ENCODE peak calls at places on chromosomes 1 and 21, in five cellular contexts. One of them, this sample, is unnamed.

GRCh38 chr1:156880473-156880872 is 13.0 kb upstream of the PEAR1 start:
- DNase-seq in fibroblast of pulmonary artery: no peak
- DNase-seq in SK-N-SH: no peak
- DNase-seq in testis: no peak
- DNase-seq in HAP-1: no peak
- DNase-seq in this sample: no peak

GRCh38 chr1:199612976-199613774 is 414.3 kb upstream of the NR5A2 start:
- DNase-seq in fibroblast of pulmonary artery: peak
- DNase-seq in SK-N-SH: no peak
- DNase-seq in testis: no peak
- DNase-seq in HAP-1: no peak
- DNase-seq in this sample: peak

GRCh38 chr1:202018476-202019234 is 8.3 kb downstream of the ELF3 start:
- DNase-seq in fibroblast of pulmonary artery: no peak
- DNase-seq in SK-N-SH: no peak
- DNase-seq in testis: no peak
- DNase-seq in HAP-1: no peak
- DNase-seq in this sample: no peak

GRCh38 chr1:33088119-33088906 is 7.4 kb downstream of the AZIN2 start:
- DNase-seq in fibroblast of pulmonary artery: no peak
- DNase-seq in SK-N-SH: no peak
- DNase-seq in testis: no peak
- DNase-seq in HAP-1: no peak
- DNase-seq in this sample: no peak

GRCh38 chr21:28480091-28480869 is 512.4 kb downstream of the LTN1 start:
- DNase-seq in fibroblast of pulmonary artery: no peak
- DNase-seq in SK-N-SH: no peak
- DNase-seq in testis: no peak
- DNase-seq in HAP-1: no peak
- DNase-seq in this sample: no peak

GRCh38 chr1:35269190-35269988 is 880 bp downstream of the ZMYM4 start:
- DNase-seq in fibroblast of pulmonary artery: peak
- DNase-seq in SK-N-SH: no peak
- DNase-seq in testis: peak
- DNase-seq in HAP-1: peak
- DNase-seq in this sample: no peak

GRCh38 chr21:31335957-31336738 is 7.9 kb downstream of the TIAM1 start:
- DNase-seq in fibroblast of pulmonary artery: peak
- DNase-seq in SK-N-SH: no peak
- DNase-seq in testis: no peak
- DNase-seq in HAP-1: no peak
- DNase-seq in this sample: peak

GRCh38 chr21:46112731-46113215 is 14.9 kb downstream of the COL6A2 start:
- DNase-seq in fibroblast of pulmonary artery: no peak
- DNase-seq in SK-N-SH: no peak
- DNase-seq in testis: peak
- DNase-seq in HAP-1: no peak
- DNase-seq in this sample: no peak

GRCh38 chr1:66478116-66478515 is 55.8 kb upstream of the SGIP1 start:
- DNase-seq in fibroblast of pulmonary artery: peak
- DNase-seq in SK-N-SH: no peak
- DNase-seq in testis: no peak
- DNase-seq in HAP-1: no peak
- DNase-seq in this sample: no peak

GRCh38 chr1:237873487-237873927 is 17.2 kb downstream of the ZP4 start:
- DNase-seq in fibroblast of pulmonary artery: peak
- DNase-seq in SK-N-SH: no peak
- DNase-seq in testis: no peak
- DNase-seq in HAP-1: peak
- DNase-seq in this sample: peak

GRCh38 chr1:1304331-1305299 is 3.1 kb downstream of the ACAP3 start:
- DNase-seq in fibroblast of pulmonary artery: peak
- DNase-seq in SK-N-SH: peak
- DNase-seq in testis: peak
- DNase-seq in HAP-1: peak
- DNase-seq in this sample: peak

GRCh38 chr1:197391303-197392226 is 123.5 kb downstream of the CRB1 start:
- DNase-seq in fibroblast of pulmonary artery: peak
- DNase-seq in SK-N-SH: no peak
- DNase-seq in testis: no peak
- DNase-seq in HAP-1: no peak
- DNase-seq in this sample: no peak

GRCh38 chr1:236868625-236869467 is 73.8 kb downstream of the MTR start:
- DNase-seq in fibroblast of pulmonary artery: peak
- DNase-seq in SK-N-SH: peak
- DNase-seq in testis: peak
- DNase-seq in HAP-1: peak
- DNase-seq in this sample: peak

GRCh38 chr1:221497051-221497450 is 244.8 kb downstream of the DUSP10 start:
- DNase-seq in fibroblast of pulmonary artery: peak
- DNase-seq in SK-N-SH: no peak
- DNase-seq in testis: peak
- DNase-seq in HAP-1: no peak
- DNase-seq in this sample: no peak

GRCh38 chr1:4310396-4310923 is 343.9 kb upstream of the AJAP1 start:
- DNase-seq in fibroblast of pulmonary artery: no peak
- DNase-seq in SK-N-SH: no peak
- DNase-seq in testis: no peak
- DNase-seq in HAP-1: no peak
- DNase-seq in this sample: no peak

GRCh38 chr1:95388041-95388440 is 154.0 kb downstream of the RWDD3 start:
- DNase-seq in fibroblast of pulmonary artery: no peak
- DNase-seq in SK-N-SH: no peak
- DNase-seq in testis: no peak
- DNase-seq in HAP-1: no peak
- DNase-seq in this sample: no peak

GRCh38 chr1:197284325-197284724 is 16.3 kb downstream of the CRB1 start:
- DNase-seq in fibroblast of pulmonary artery: no peak
- DNase-seq in SK-N-SH: no peak
- DNase-seq in testis: no peak
- DNase-seq in HAP-1: no peak
- DNase-seq in this sample: no peak

GRCh38 chr1:56473582-56474270 is 105.6 kb downstream of the PLPP3 start:
- DNase-seq in fibroblast of pulmonary artery: no peak
- DNase-seq in SK-N-SH: no peak
- DNase-seq in testis: no peak
- DNase-seq in HAP-1: no peak
- DNase-seq in this sample: no peak

GRCh38 chr1:14626869-14627607 is 28.6 kb downstream of the KAZN start:
- DNase-seq in fibroblast of pulmonary artery: no peak
- DNase-seq in SK-N-SH: peak
- DNase-seq in testis: no peak
- DNase-seq in HAP-1: peak
- DNase-seq in this sample: no peak

GRCh38 chr1:67214420-67215174 is 48.3 kb downstream of the IL23R start:
- DNase-seq in fibroblast of pulmonary artery: peak
- DNase-seq in SK-N-SH: no peak
- DNase-seq in testis: peak
- DNase-seq in HAP-1: peak
- DNase-seq in this sample: peak

GRCh38 chr1:153565529-153566374 is at the start of gene S100A2:
- DNase-seq in fibroblast of pulmonary artery: peak
- DNase-seq in SK-N-SH: no peak
- DNase-seq in testis: no peak
- DNase-seq in HAP-1: no peak
- DNase-seq in this sample: peak

GRCh38 chr1:155570593-155570990 is 8.0 kb upstream of the ASH1L start:
- DNase-seq in fibroblast of pulmonary artery: peak
- DNase-seq in SK-N-SH: no peak
- DNase-seq in testis: no peak
- DNase-seq in HAP-1: no peak
- DNase-seq in this sample: no peak

GRCh38 chr1:118785246-118785645 is 202.9 kb downstream of the TBX15 start:
- DNase-seq in fibroblast of pulmonary artery: no peak
- DNase-seq in SK-N-SH: no peak
- DNase-seq in testis: no peak
- DNase-seq in HAP-1: no peak
- DNase-seq in this sample: peak

GRCh38 chr1:33442141-33442540 is 11.2 kb upstream of the PHC2 start:
- DNase-seq in fibroblast of pulmonary artery: no peak
- DNase-seq in SK-N-SH: no peak
- DNase-seq in testis: no peak
- DNase-seq in HAP-1: no peak
- DNase-seq in this sample: no peak

GRCh38 chr1:187605736-187606135 is 777.0 kb downstream of the PLA2G4A start:
- DNase-seq in fibroblast of pulmonary artery: no peak
- DNase-seq in SK-N-SH: no peak
- DNase-seq in testis: no peak
- DNase-seq in HAP-1: no peak
- DNase-seq in this sample: no peak

GRCh38 chr1:30410153-30410851 is 313.1 kb downstream of the MATN1 start:
- DNase-seq in fibroblast of pulmonary artery: no peak
- DNase-seq in SK-N-SH: no peak
- DNase-seq in testis: no peak
- DNase-seq in HAP-1: no peak
- DNase-seq in this sample: no peak

GRCh38 chr1:8702121-8702520 is 115.3 kb downstream of the RERE start:
- DNase-seq in fibroblast of pulmonary artery: peak
- DNase-seq in SK-N-SH: peak
- DNase-seq in testis: peak
- DNase-seq in HAP-1: peak
- DNase-seq in this sample: no peak

GRCh38 chr1:22575532-22576147 is 12.4 kb downstream of the EPHA8 start:
- DNase-seq in fibroblast of pulmonary artery: no peak
- DNase-seq in SK-N-SH: no peak
- DNase-seq in testis: no peak
- DNase-seq in HAP-1: no peak
- DNase-seq in this sample: no peak

GRCh38 chr21:46155514-46156377 is at the start of gene FTCD:
- DNase-seq in fibroblast of pulmonary artery: no peak
- DNase-seq in SK-N-SH: no peak
- DNase-seq in testis: peak
- DNase-seq in HAP-1: no peak
- DNase-seq in this sample: no peak

DNA sequence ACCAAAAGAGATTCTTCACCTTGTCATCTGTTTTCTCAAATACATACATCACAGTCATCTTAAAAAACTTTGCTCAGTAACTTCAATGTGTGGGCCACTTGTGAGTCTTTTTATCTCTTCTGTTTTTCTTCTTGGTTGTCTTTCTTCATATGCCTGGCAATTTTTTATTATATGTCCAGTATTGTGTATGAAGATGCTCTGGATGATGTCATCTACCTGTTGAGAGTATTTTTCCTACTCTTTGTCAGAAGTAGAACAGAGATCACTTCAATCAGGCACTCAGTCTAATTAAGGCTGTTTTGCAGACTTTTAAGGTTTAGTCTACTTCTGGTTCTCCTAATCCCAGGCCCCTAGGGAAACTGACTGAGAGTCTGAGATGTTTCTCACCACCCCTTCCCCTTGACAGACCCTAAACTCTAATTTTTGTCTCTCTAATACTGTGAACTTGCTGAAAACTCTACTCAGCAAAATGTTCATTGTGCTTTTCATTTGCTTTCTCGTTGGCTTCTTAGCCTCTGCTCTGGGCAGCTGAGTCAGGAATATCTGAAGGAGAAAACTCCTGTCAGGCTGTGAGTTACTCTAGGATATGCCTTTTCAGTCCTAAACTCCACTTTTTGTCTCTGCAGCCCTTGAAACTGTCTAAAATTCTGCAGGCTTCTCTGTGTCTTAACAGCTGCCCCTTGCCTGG is 33.0 kb upstream of the DNAJC6 start:
- DNase-seq in fibroblast of pulmonary artery: no peak
- DNase-seq in SK-N-SH: no peak
- DNase-seq in testis: no peak
- DNase-seq in HAP-1: no peak
- DNase-seq in this sample: no peak
- H3K4me3 ChIP-seq in fibroblast of pulmonary artery: no peak
- H3K4me3 ChIP-seq in SK-N-SH: no peak
- H3K4me3 ChIP-seq in testis: no peak
- H3K4me3 ChIP-seq in HAP-1: no peak
- H3K4me3 ChIP-seq in this sample: no peak

GRCh38 chr1:41708332-41708731 is 210.4 kb downstream of the HIVEP3 start:
- DNase-seq in fibroblast of pulmonary artery: no peak
- DNase-seq in SK-N-SH: no peak
- DNase-seq in testis: no peak
- DNase-seq in HAP-1: no peak
- DNase-seq in this sample: no peak

GRCh38 chr1:41710980-41711379 is 207.7 kb downstream of the HIVEP3 start:
- DNase-seq in fibroblast of pulmonary artery: no peak
- DNase-seq in SK-N-SH: peak
- DNase-seq in testis: no peak
- DNase-seq in HAP-1: no peak
- DNase-seq in this sample: no peak

GRCh38 chr1:41707793-41708192 is 210.9 kb downstream of the HIVEP3 start:
- DNase-seq in fibroblast of pulmonary artery: no peak
- DNase-seq in SK-N-SH: no peak
- DNase-seq in testis: no peak
- DNase-seq in HAP-1: no peak
- DNase-seq in this sample: no peak

GRCh38 chr1:41711581-41711980 is 207.1 kb downstream of the HIVEP3 start:
- DNase-seq in fibroblast of pulmonary artery: no peak
- DNase-seq in SK-N-SH: no peak
- DNase-seq in testis: no peak
- DNase-seq in HAP-1: no peak
- DNase-seq in this sample: no peak

DNA sequence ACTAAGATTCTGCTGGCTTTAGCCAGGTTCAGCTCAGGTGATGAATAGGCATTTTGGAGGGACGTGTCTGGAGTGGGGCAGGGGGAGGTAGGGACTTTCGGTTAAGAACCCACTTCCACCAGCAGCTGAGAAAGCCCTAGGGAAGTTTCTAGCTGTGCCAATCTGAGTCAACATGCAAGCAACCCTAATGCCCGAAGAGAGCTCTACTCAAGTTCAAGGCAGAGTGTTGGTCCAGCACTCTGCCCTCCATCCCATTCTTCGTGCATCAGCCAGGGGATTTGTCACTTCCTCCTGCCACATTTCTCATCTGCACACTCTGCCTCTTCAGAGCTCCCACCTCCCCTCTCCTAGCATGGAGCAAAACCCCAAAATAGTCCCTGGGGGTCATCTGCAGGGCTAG is 208.8 kb downstream of the HIVEP3 start:
- DNase-seq in fibroblast of pulmonary artery: no peak
- DNase-seq in SK-N-SH: no peak
- DNase-seq in testis: no peak
- DNase-seq in HAP-1: no peak
- DNase-seq in this sample: no peak
- H3K4me3 ChIP-seq in fibroblast of pulmonary artery: no peak
- H3K4me3 ChIP-seq in SK-N-SH: no peak
- H3K4me3 ChIP-seq in testis: no peak
- H3K4me3 ChIP-seq in HAP-1: no peak
- H3K4me3 ChIP-seq in this sample: no peak

GRCh38 chr1:16152521-16153087 is 3.3 kb downstream of the EPHA2 start:
- DNase-seq in fibroblast of pulmonary artery: no peak
- DNase-seq in SK-N-SH: no peak
- DNase-seq in testis: no peak
- DNase-seq in HAP-1: no peak
- DNase-seq in this sample: no peak
- H3K4me3 ChIP-seq in fibroblast of pulmonary artery: peak
- H3K4me3 ChIP-seq in SK-N-SH: peak
- H3K4me3 ChIP-seq in testis: no peak
- H3K4me3 ChIP-seq in HAP-1: no peak
- H3K4me3 ChIP-seq in this sample: peak

DNA sequence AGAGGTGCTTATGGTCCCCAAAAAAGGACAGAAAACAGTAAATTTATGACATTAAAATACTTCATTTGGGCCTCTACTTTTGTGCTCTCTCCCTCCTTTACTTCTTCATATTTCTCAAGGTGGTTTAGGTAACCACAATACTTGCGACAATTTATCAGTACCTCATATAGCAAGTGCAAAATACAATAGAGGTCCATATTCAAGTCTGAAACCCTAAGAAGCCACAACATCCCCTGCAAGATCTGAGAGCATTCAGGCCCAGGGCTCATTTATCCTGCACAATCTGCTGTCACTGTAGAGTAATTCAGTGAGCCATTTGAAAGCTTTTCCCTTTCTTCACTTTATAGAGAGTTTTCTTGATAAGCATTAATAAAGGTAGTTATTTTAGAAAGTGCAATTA is 24.2 kb upstream of the ATP6V1G3 start:
- DNase-seq in fibroblast of pulmonary artery: no peak
- DNase-seq in SK-N-SH: no peak
- DNase-seq in testis: no peak
- DNase-seq in HAP-1: no peak
- DNase-seq in this sample: no peak
- H3K4me3 ChIP-seq in fibroblast of pulmonary artery: no peak
- H3K4me3 ChIP-seq in SK-N-SH: no peak
- H3K4me3 ChIP-seq in testis: no peak
- H3K4me3 ChIP-seq in HAP-1: no peak
- H3K4me3 ChIP-seq in this sample: no peak